ENCODE peak calls at places on chromosomes 13 and 19, in seven cellular contexts. One of them, this sample, is unnamed.

GRCh38 chr19:6271251-6271650 is 8.5 kb downstream of the MLLT1 start:
- DNase-seq in left ventricle myocardium inferior: no peak
- DNase-seq in esophagus squamous epithelium: no peak
- DNase-seq in heart left ventricle: no peak
- DNase-seq in mammary epithelial cell: no peak
- DNase-seq in cardiac fibroblast: peak; percentile 42
- DNase-seq in AG09319: no peak
- DNase-seq in this sample: no peak

GRCh38 chr13:99432637-99433542 is 68.4 kb upstream of the TM9SF2 start:
- DNase-seq in mammary epithelial cell: peak; percentile 34
- DNase-seq in esophagus squamous epithelium: peak; percentile 8
- DNase-seq in AG09319: no peak
- DNase-seq in left ventricle myocardium inferior: peak; percentile 65
- DNase-seq in heart left ventricle: peak; percentile 59
- DNase-seq in cardiac fibroblast: peak; percentile 86
- DNase-seq in this sample: no peak

GRCh38 chr19:19120308-19121156 is 17.7 kb downstream of the TMEM161A start:
- DNase-seq in heart left ventricle: no peak
- DNase-seq in AG09319: no peak
- DNase-seq in cardiac fibroblast: peak; percentile 46
- DNase-seq in left ventricle myocardium inferior: no peak
- DNase-seq in esophagus squamous epithelium: no peak
- DNase-seq in mammary epithelial cell: no peak
- DNase-seq in this sample: peak; percentile 79

GRCh38 chr13:44015808-44016207 is 136.1 kb downstream of the LACC1 start:
- DNase-seq in AG09319: no peak
- DNase-seq in heart left ventricle: no peak
- DNase-seq in esophagus squamous epithelium: no peak
- DNase-seq in mammary epithelial cell: no peak
- DNase-seq in left ventricle myocardium inferior: no peak
- DNase-seq in cardiac fibroblast: no peak
- DNase-seq in this sample: no peak

GRCh38 chr19:16532440-16533273 is 9.6 kb downstream of the CHERP start:
- DNase-seq in cardiac fibroblast: no peak
- DNase-seq in esophagus squamous epithelium: no peak
- DNase-seq in AG09319: no peak
- DNase-seq in mammary epithelial cell: no peak
- DNase-seq in left ventricle myocardium inferior: no peak
- DNase-seq in heart left ventricle: no peak
- DNase-seq in this sample: no peak

GRCh38 chr13:27336005-27336673 is 65.5 kb downstream of the RASL11A start:
- DNase-seq in esophagus squamous epithelium: no peak
- DNase-seq in mammary epithelial cell: peak; percentile 12
- DNase-seq in cardiac fibroblast: peak; percentile 7
- DNase-seq in AG09319: no peak
- DNase-seq in heart left ventricle: no peak
- DNase-seq in left ventricle myocardium inferior: no peak
- DNase-seq in this sample: no peak

GRCh38 chr13:33402975-33403374 is 117.4 kb upstream of the STARD13 start:
- DNase-seq in cardiac fibroblast: no peak
- DNase-seq in AG09319: no peak
- DNase-seq in heart left ventricle: no peak
- DNase-seq in esophagus squamous epithelium: no peak
- DNase-seq in mammary epithelial cell: no peak
- DNase-seq in left ventricle myocardium inferior: no peak
- DNase-seq in this sample: no peak

GRCh38 chr13:76879211-76879875 is 6.9 kb downstream of the KCTD12 start:
- DNase-seq in cardiac fibroblast: peak; percentile 94
- DNase-seq in heart left ventricle: peak; percentile 71
- DNase-seq in left ventricle myocardium inferior: peak; percentile 66
- DNase-seq in esophagus squamous epithelium: peak; percentile 22
- DNase-seq in mammary epithelial cell: peak; percentile 79
- DNase-seq in AG09319: no peak
- DNase-seq in this sample: no peak

GRCh38 chr13:39374741-39375189 is 228.2 kb downstream of the LHFPL6 start:
- DNase-seq in heart left ventricle: no peak
- DNase-seq in mammary epithelial cell: peak; percentile 35
- DNase-seq in esophagus squamous epithelium: no peak
- DNase-seq in AG09319: no peak
- DNase-seq in left ventricle myocardium inferior: no peak
- DNase-seq in cardiac fibroblast: no peak
- DNase-seq in this sample: no peak

GRCh38 chr19:40521276-40521675 is 54.5 kb downstream of the SPTBN4 start:
- DNase-seq in heart left ventricle: no peak
- DNase-seq in cardiac fibroblast: peak; percentile 48
- DNase-seq in left ventricle myocardium inferior: no peak
- DNase-seq in esophagus squamous epithelium: no peak
- DNase-seq in mammary epithelial cell: no peak
- DNase-seq in AG09319: no peak
- DNase-seq in this sample: no peak
- TF ChIP-seq CTCF in heart left ventricle: peak; percentile 22
- TF ChIP-seq CTCF in cardiac fibroblast: peak; percentile 40
- TF ChIP-seq CTCF in left ventricle myocardium inferior: peak; percentile 41
- TF ChIP-seq CTCF in esophagus squamous epithelium: peak; percentile 7
- TF ChIP-seq CTCF in mammary epithelial cell: no peak
- TF ChIP-seq CTCF in AG09319: peak; percentile 49
- TF ChIP-seq CTCF in this sample: no peak

GRCh38 chr19:1813837-1814217 is 1.8 kb upstream of the ATP8B3 start:
- DNase-seq in left ventricle myocardium inferior: no peak
- DNase-seq in heart left ventricle: no peak
- DNase-seq in AG09319: no peak
- DNase-seq in esophagus squamous epithelium: no peak
- DNase-seq in cardiac fibroblast: no peak
- DNase-seq in mammary epithelial cell: no peak
- DNase-seq in this sample: no peak

GRCh38 chr19:1813197-1813836 is 1.2 kb upstream of the ATP8B3 start:
- DNase-seq in esophagus squamous epithelium: no peak
- DNase-seq in AG09319: no peak
- DNase-seq in cardiac fibroblast: no peak
- DNase-seq in mammary epithelial cell: no peak
- DNase-seq in left ventricle myocardium inferior: no peak
- DNase-seq in heart left ventricle: no peak
- DNase-seq in this sample: no peak

GRCh38 chr19:1811472-1811894 is 593 bp downstream of the ATP8B3 start:
- DNase-seq in left ventricle myocardium inferior: peak; percentile 41
- DNase-seq in heart left ventricle: no peak
- DNase-seq in AG09319: no peak
- DNase-seq in esophagus squamous epithelium: no peak
- DNase-seq in cardiac fibroblast: peak; percentile 75
- DNase-seq in mammary epithelial cell: peak; percentile 84
- DNase-seq in this sample: no peak

GRCh38 chr19:1811942-1812425 is at the start of gene ATP8B3:
- DNase-seq in left ventricle myocardium inferior: no peak
- DNase-seq in AG09319: no peak
- DNase-seq in esophagus squamous epithelium: no peak
- DNase-seq in heart left ventricle: no peak
- DNase-seq in mammary epithelial cell: no peak
- DNase-seq in cardiac fibroblast: no peak
- DNase-seq in this sample: no peak

DNA sequence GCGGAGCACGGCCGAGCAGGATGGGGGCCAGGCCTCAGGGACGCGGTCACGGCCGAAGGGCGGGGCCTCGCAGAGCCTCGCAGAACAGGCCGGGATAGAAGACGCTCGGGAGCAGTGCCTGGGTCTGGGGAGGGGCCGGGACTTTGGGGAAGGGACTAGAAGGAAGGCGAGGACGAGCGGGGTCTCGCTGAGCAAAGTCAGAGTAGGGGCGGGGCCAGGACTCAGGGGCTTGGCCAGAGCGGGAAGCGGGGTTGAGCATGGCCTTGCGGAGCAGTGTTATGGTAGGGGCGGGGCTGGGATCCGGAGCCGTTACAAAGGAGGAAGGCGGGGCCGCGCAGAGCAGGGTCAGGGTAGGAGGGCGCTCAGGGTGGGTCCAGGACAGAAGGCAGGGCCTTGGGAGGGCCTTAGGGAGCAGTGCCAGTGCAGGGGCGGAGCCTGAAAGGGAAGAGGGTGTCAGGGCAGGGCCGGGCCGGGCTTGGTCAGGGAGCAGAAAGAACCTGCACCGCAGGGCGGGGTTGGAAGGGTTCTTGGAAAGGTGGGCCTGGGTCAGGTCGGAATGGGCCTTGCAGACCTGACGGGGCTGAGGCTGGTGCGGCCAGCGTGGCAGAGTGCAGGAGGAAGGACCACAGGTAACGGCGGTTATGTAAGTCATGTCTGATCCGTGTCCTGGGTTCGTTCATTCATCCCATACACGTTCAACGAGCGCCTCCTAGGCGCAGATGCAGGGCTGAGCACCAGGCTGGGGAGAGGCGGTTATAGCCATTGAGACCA is 535 bp upstream of the ATP8B3 start:
- DNase-seq in heart left ventricle: peak; percentile 91
- DNase-seq in AG09319: peak; percentile 88
- DNase-seq in mammary epithelial cell: peak; percentile 95
- DNase-seq in left ventricle myocardium inferior: peak; percentile 94
- DNase-seq in esophagus squamous epithelium: peak; percentile 83
- DNase-seq in cardiac fibroblast: peak; percentile 93
- DNase-seq in this sample: peak; percentile 90
- TF ChIP-seq CTCF in heart left ventricle: peak; percentile 51
- TF ChIP-seq CTCF in AG09319: peak; percentile 55
- TF ChIP-seq CTCF in mammary epithelial cell: peak; percentile 63
- TF ChIP-seq CTCF in left ventricle myocardium inferior: peak; percentile 54
- TF ChIP-seq CTCF in esophagus squamous epithelium: peak; percentile 64
- TF ChIP-seq CTCF in cardiac fibroblast: peak; percentile 60
- TF ChIP-seq CTCF in this sample: peak; percentile 67

GRCh38 chr13:111117961-111118360 is 2.9 kb downstream of the ARHGEF7 start:
- DNase-seq in mammary epithelial cell: no peak
- DNase-seq in AG09319: no peak
- DNase-seq in heart left ventricle: no peak
- DNase-seq in esophagus squamous epithelium: no peak
- DNase-seq in left ventricle myocardium inferior: no peak
- DNase-seq in cardiac fibroblast: no peak
- DNase-seq in this sample: no peak
- TF ChIP-seq CTCF in mammary epithelial cell: no peak
- TF ChIP-seq CTCF in AG09319: no peak
- TF ChIP-seq CTCF in heart left ventricle: no peak
- TF ChIP-seq CTCF in esophagus squamous epithelium: no peak
- TF ChIP-seq CTCF in left ventricle myocardium inferior: no peak
- TF ChIP-seq CTCF in cardiac fibroblast: no peak
- TF ChIP-seq CTCF in this sample: no peak

GRCh38 chr19:29084266-29084665 is 128.7 kb downstream of the UQCRFS1 start:
- DNase-seq in AG09319: no peak
- DNase-seq in cardiac fibroblast: peak; percentile 10
- DNase-seq in left ventricle myocardium inferior: no peak
- DNase-seq in mammary epithelial cell: no peak
- DNase-seq in esophagus squamous epithelium: no peak
- DNase-seq in heart left ventricle: no peak
- DNase-seq in this sample: peak; percentile 28
- TF ChIP-seq CTCF in AG09319: peak; percentile 49
- TF ChIP-seq CTCF in cardiac fibroblast: peak; percentile 37
- TF ChIP-seq CTCF in left ventricle myocardium inferior: peak; percentile 31
- TF ChIP-seq CTCF in mammary epithelial cell: no peak
- TF ChIP-seq CTCF in esophagus squamous epithelium: peak; percentile 9
- TF ChIP-seq CTCF in heart left ventricle: no peak
- TF ChIP-seq CTCF in this sample: peak; percentile 49

This sample was measured in neural crest cell.